ENCODE peak calls at places on chromosomes 11 and 22, in seven cellular contexts. G is adrenal gland; F is CD4-positive, alpha-beta memory T cell; B is transverse colon; U is HCT116; A is astrocyte; Q is IMR-90. S is an unnamed sample.

GRCh38 chr22:43127166-43127908 is 15.9 kb downstream of the MCAT start:
- DNase-seq in G (no peak), F (no peak), B (peak; percentile 88), U (peak; percentile 69), A (no peak), Q (no peak), S (no peak)

GRCh38 chr22:24105018-24105360 is 76.3 kb upstream of the SUSD2 start:
- DNase-seq in G (no peak), F (no peak), B (no peak), U (no peak), A (no peak), Q (peak; percentile 51), S (no peak)

GRCh38 chr11:10680956-10681487 is 12.5 kb downstream of the IRAG1 start:
- DNase-seq in G (no peak), F (no peak), B (no peak), U (no peak), A (no peak), Q (peak; percentile 62), S (no peak)

GRCh38 chr22:21926728-21927127 is 25.9 kb downstream of the PPM1F start:
- DNase-seq in G (no peak), F (no peak), B (no peak), U (no peak), A (no peak), Q (no peak), S (no peak)

GRCh38 chr22:44632823-44633478 is 69.1 kb upstream of the PRR5 start:
- DNase-seq in G (no peak), F (no peak), B (no peak), U (no peak), A (no peak), Q (no peak), S (no peak)

GRCh38 chr11:128582496-128583366 is 4.6 kb downstream of the ETS1 start:
- DNase-seq in G (peak; percentile 43), F (no peak), B (no peak), U (no peak), A (peak; percentile 97), Q (peak; percentile 98), S (no peak)

GRCh38 chr11:111910637-111911562 is 670 bp downstream of the CRYAB start:
- DNase-seq in G (no peak), F (no peak), B (no peak), U (no peak), A (no peak), Q (no peak), S (no peak)

GRCh38 chr11:69014084-69014935 is 1.3 kb upstream of the MRGPRF start:
- DNase-seq in G (no peak), F (no peak), B (peak; percentile 65), U (no peak), A (no peak), Q (peak; percentile 82), S (no peak)

GRCh38 chr11:60873533-60873932 is 6.2 kb downstream of the ZP1 start:
- DNase-seq in G (no peak), F (no peak), B (no peak), U (no peak), A (no peak), Q (no peak), S (no peak)

GRCh38 chr22:20056696-20057386 is 23.2 kb upstream of the DGCR8 start:
- DNase-seq in G (no peak), F (no peak), B (no peak), U (no peak), A (no peak), Q (no peak), S (no peak)

GRCh38 chr11:78192911-78193341 is 4.2 kb downstream of the USP35 start:
- DNase-seq in G (no peak), F (no peak), B (no peak), U (no peak), A (no peak), Q (no peak), S (no peak)

GRCh38 chr11:2449548-2450320 is 4.9 kb downstream of the KCNQ1 start:
- DNase-seq in G (peak; percentile 67), F (no peak), B (no peak), U (no peak), A (no peak), Q (no peak), S (no peak)

GRCh38 chr11:112255075-112255739 is 5.5 kb downstream of the PLET1 start:
- DNase-seq in G (peak; percentile 84), F (no peak), B (no peak), U (no peak), A (peak; percentile 92), Q (peak; percentile 88), S (no peak)

DNA sequence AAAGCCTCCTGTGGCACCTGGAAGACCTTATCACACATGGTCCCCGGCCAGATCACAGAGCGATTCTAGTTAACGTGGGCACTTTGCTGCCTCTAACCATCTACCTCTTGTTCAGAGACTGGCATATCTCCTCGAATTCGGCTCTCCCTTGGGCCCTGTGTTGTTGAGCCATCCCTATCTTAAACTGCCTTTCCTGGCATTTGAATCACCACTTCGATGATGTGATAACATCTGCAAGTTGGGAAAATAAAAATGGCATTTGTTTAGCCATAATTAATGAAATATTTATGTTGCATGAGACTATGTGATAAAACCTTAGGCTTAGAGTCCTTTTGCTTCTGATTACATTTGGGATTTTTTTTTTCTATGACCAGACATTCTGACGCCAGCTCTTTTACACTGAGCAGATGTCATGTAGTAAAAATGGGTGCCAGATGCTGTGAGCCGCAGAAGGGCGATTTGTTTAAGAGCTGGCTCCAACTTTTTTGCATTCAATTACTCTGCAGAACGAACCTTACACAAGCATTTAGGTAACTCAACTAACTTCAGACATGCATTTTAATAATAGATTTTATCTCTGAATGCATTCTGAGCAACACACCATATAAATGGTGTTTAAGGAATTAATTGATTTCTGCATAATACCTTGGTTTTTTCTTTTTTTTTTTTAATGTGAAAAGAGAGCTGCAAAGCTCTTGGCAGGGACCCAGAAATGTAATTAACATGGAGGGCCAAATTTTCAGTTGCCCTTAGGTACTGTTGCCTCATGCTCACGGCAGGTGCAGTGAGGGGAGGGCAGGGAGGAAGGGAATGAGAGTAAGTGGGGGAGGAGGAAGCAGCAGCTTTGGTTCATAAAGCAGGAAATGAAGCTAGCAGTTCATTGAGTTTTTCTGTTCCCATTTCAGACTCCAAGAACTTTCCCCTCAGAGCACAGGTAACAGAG is 58.3 kb upstream of the PARVA start:
- DNase-seq in G (no peak), F (no peak), B (no peak), U (no peak), A (peak; percentile 79), Q (peak; percentile 89), S (no peak)
- H3K36me3 ChIP-seq in G (no peaks in the 10 kb centered on the region), F (no peaks in the 10 kb centered on the region), B (no peaks in the 10 kb centered on the region), U (no peaks in the 10 kb centered on the region), A (peaks cover 27% of the 10 kb centered on the region), Q (no peaks in the 10 kb centered on the region), S (no peaks in the 10 kb centered on the region)

DNA sequence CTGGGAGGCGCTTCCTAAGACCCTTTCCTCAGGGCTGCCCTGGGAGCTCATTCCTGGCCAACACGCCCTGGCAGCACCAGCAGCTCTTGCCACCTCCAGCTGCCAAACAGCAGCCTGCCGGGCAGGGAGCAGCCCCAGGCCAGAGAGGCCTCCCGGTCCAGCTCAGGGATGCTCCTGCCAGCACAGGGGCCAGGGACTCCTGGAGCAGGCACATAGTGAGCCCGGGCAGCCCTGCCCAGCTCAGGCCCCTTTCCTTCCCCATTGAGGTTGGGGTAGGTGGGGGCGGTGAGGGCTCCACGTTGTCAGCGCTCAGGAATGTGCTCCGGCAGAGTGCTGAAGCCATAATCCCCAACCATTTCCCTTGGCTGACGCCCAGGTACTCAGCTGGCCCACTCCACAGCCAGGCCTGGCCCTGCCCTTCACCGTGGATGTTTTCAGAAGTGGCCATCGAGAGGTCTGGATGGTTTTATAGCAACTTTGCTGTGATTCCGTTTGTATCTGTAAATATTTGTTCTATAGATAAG is 7.6 kb downstream of the SLC39A13 start:
- DNase-seq in G (peak; percentile 82), F (no peak), B (peak; percentile 78), U (peak; percentile 49), A (peak; percentile 93), Q (peak; percentile 96), S (no peak)
- H3K36me3 ChIP-seq in G (peaks cover 74% of the 10 kb centered on the region), F (peaks cover 40% of the 10 kb centered on the region), B (peaks cover 24% of the 10 kb centered on the region), U (peaks cover 15% of the 10 kb centered on the region), A (peaks cover 32% of the 10 kb centered on the region), Q (peaks cover 74% of the 10 kb centered on the region), S (peaks cover 32% of the 10 kb centered on the region)

GRCh38 chr11:102459393-102459792 is 6.8 kb upstream of the TMEM123 start:
- DNase-seq in G (no peak), F (no peak), B (no peak), U (no peak), A (no peak), Q (no peak), S (no peak)
- H3K36me3 ChIP-seq in G (no peaks in the 10 kb centered on the region), F (no peaks in the 10 kb centered on the region), B (no peaks in the 10 kb centered on the region), U (no peaks in the 10 kb centered on the region), A (no peaks in the 10 kb centered on the region), Q (no peaks in the 10 kb centered on the region), S (no peaks in the 10 kb centered on the region)

GRCh38 chr11:62546244-62546936 is at the start of gene AHNAK:
- DNase-seq in G (peak; percentile 64), F (peak; percentile 77), B (peak; percentile 92), U (no peak), A (peak; percentile 41), Q (peak; percentile 52), S (peak; percentile 66)
- H3K36me3 ChIP-seq in G (no peaks in the 10 kb centered on the region), F (no peaks in the 10 kb centered on the region), B (no peaks in the 10 kb centered on the region), U (no peaks in the 10 kb centered on the region), A (no peaks in the 10 kb centered on the region), Q (peaks cover 9% of the 10 kb centered on the region), S (no peaks in the 10 kb centered on the region)

GRCh38 chr11:121576531-121576930 is 123.8 kb upstream of the SORL1-AS1 start:
- DNase-seq in G (peak; percentile 52), F (no peak), B (no peak), U (no peak), A (no peak), Q (no peak), S (no peak)
- H3K36me3 ChIP-seq in G (no peaks in the 10 kb centered on the region), F (peaks cover 83% of the 10 kb centered on the region), B (peaks cover 9% of the 10 kb centered on the region), U (no peaks in the 10 kb centered on the region), A (no peaks in the 10 kb centered on the region), Q (no peaks in the 10 kb centered on the region), S (peaks cover 70% of the 10 kb centered on the region)

DNA sequence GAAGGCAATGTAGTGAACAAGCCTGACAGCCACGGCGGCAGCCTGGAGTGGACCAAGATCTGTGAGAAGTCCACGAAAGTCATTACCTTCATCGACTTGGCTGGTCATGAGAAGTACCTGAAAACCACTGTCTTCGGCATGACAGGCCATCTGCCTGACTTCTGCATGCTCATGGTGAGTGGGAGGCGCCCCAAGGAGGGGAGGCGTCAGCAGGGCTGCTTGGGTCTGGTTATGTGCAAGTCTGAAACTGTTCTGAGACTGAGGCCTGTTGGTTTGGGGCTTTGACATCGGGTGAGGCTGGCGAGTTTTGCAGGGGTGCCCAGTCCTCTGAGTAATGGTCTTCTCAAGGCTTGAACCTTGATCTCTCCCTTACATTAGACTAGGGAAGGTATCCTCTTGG is 11.1 kb downstream of the GTPBP1 start:
- DNase-seq in G (no peak), F (peak; percentile 9), B (no peak), U (no peak), A (no peak), Q (no peak), S (no peak)
- H3K36me3 ChIP-seq in G (peaks cover 35% of the 10 kb centered on the region), F (peaks cover 43% of the 10 kb centered on the region), B (peaks cover 29% of the 10 kb centered on the region), U (peaks cover 7% of the 10 kb centered on the region), A (peaks cover 3% of the 10 kb centered on the region), Q (peaks cover 28% of the 10 kb centered on the region), S (peaks cover 49% of the 10 kb centered on the region)

S was measured in CD8-positive, alpha-beta memory T cell.